ENCODE peak calls at places on chromosomes 13 and 19, in four cellular contexts. One of them, this sample, is unnamed.

GRCh38 chr19:38684078-38684861 is 36.8 kb downstream of the ACTN4 start:
- DNase-seq in AG04450: no peak
- DNase-seq in PC-3: peak; percentile 88
- DNase-seq in mesendoderm: peak; percentile 45
- DNase-seq in this sample: no peak

GRCh38 chr19:55340784-55341147 is 1.1 kb downstream of the KMT5C start:
- DNase-seq in AG04450: no peak
- DNase-seq in PC-3: no peak
- DNase-seq in mesendoderm: no peak
- DNase-seq in this sample: no peak

GRCh38 chr13:32314271-32314967 is 744 bp downstream of the ZAR1L start:
- DNase-seq in mesendoderm: no peak
- DNase-seq in AG04450: no peak
- DNase-seq in PC-3: no peak
- DNase-seq in this sample: no peak

GRCh38 chr19:31338069-31338767 is 11.0 kb downstream of the TSHZ3 start:
- DNase-seq in PC-3: no peak
- DNase-seq in mesendoderm: peak; percentile 91
- DNase-seq in AG04450: no peak
- DNase-seq in this sample: peak; percentile 41

GRCh38 chr13:95120650-95121049 is 180.6 kb downstream of the ABCC4 start:
- DNase-seq in PC-3: no peak
- DNase-seq in mesendoderm: no peak
- DNase-seq in AG04450: no peak
- DNase-seq in this sample: no peak

GRCh38 chr13:20230913-20231838 is 943 bp downstream of the GJB6 start:
- DNase-seq in AG04450: no peak
- DNase-seq in PC-3: no peak
- DNase-seq in mesendoderm: peak; percentile 17
- DNase-seq in this sample: no peak

GRCh38 chr13:25775275-25775674 is 276.5 kb downstream of the SHISA2 start:
- DNase-seq in AG04450: no peak
- DNase-seq in PC-3: peak; percentile 30
- DNase-seq in mesendoderm: no peak
- DNase-seq in this sample: no peak

GRCh38 chr13:50082426-50083283 is 67.4 kb downstream of the KCNRG start:
- DNase-seq in AG04450: no peak
- DNase-seq in PC-3: peak; percentile 79
- DNase-seq in mesendoderm: peak; percentile 91
- DNase-seq in this sample: peak; percentile 89

GRCh38 chr19:50313812-50314536 is 15.2 kb downstream of the KCNC3 start:
- DNase-seq in mesendoderm: peak; percentile 84
- DNase-seq in PC-3: peak; percentile 24
- DNase-seq in AG04450: no peak
- DNase-seq in this sample: no peak

GRCh38 chr13:79404985-79405384 is 1.1 kb downstream of the RBM26 start:
- DNase-seq in PC-3: no peak
- DNase-seq in AG04450: no peak
- DNase-seq in mesendoderm: no peak
- DNase-seq in this sample: no peak

GRCh38 chr13:97142452-97142851 is 79.7 kb upstream of the MBNL2 start:
- DNase-seq in mesendoderm: peak; percentile 77
- DNase-seq in AG04450: no peak
- DNase-seq in PC-3: no peak
- DNase-seq in this sample: no peak
- H3K4me3 ChIP-seq in mesendoderm: no peak overlapping the region
- H3K4me3 ChIP-seq in AG04450: no peak overlapping the region
- H3K4me3 ChIP-seq in PC-3: no peak overlapping the region
- H3K4me3 ChIP-seq in this sample: no peak overlapping the region

GRCh38 chr19:12159773-12160414 is 3.0 kb upstream of the ZNF136 start:
- DNase-seq in PC-3: no peak
- DNase-seq in mesendoderm: no peak
- DNase-seq in AG04450: no peak
- DNase-seq in this sample: no peak

GRCh38 chr19:12156254-12157058 is at the start of gene ZNF625:
- DNase-seq in AG04450: peak; percentile 43
- DNase-seq in PC-3: peak; percentile 91
- DNase-seq in mesendoderm: peak; percentile 98
- DNase-seq in this sample: no peak

DNA sequence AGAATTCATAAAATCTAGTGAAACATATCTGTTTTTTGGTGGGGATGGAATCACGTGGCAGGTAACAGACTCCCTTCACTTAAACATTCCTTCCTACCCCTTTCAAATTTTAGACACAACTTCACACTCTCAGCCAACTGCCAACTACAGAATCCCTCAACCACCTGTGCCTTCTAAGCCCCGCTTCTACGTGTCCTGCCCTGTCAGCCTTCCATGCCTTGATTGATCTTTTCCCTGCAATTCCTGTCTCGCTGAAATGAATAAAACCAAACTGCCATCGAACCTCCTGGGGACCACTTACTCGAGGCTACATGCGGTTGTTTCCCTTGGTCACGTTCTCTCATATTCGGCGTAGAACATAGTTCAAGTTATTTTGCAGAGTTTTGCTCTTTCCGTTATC is 1.2 kb downstream of the ZNF625 start:
- DNase-seq in AG04450: no peak
- DNase-seq in mesendoderm: no peak
- DNase-seq in PC-3: peak; percentile 4
- DNase-seq in this sample: no peak
- H3K4me3 ChIP-seq in AG04450: peak overlapping the region; percentile 84
- H3K4me3 ChIP-seq in mesendoderm: peak overlapping the region; percentile 50
- H3K4me3 ChIP-seq in PC-3: peak overlapping the region; percentile 94
- H3K4me3 ChIP-seq in this sample: no peak overlapping the region

GRCh38 chr19:15286688-15287355 is 45.5 kb downstream of the BRD4 start:
- DNase-seq in mesendoderm: no peak
- DNase-seq in AG04450: no peak
- DNase-seq in PC-3: no peak
- DNase-seq in this sample: no peak

GRCh38 chr19:15284091-15284490 is 48.2 kb downstream of the BRD4 start:
- DNase-seq in PC-3: no peak
- DNase-seq in mesendoderm: no peak
- DNase-seq in AG04450: no peak
- DNase-seq in this sample: no peak

GRCh38 chr19:15287496-15287895 is 44.8 kb downstream of the BRD4 start:
- DNase-seq in PC-3: no peak
- DNase-seq in AG04450: no peak
- DNase-seq in mesendoderm: no peak
- DNase-seq in this sample: peak; percentile 67

GRCh38 chr19:15284896-15285295 is 47.4 kb downstream of the BRD4 start:
- DNase-seq in PC-3: no peak
- DNase-seq in AG04450: no peak
- DNase-seq in mesendoderm: no peak
- DNase-seq in this sample: no peak

GRCh38 chr19:15285896-15286591 is 46.3 kb downstream of the BRD4 start:
- DNase-seq in PC-3: no peak
- DNase-seq in AG04450: no peak
- DNase-seq in mesendoderm: no peak
- DNase-seq in this sample: no peak
- H3K4me3 ChIP-seq in PC-3: no peak overlapping the region
- H3K4me3 ChIP-seq in AG04450: no peak overlapping the region
- H3K4me3 ChIP-seq in mesendoderm: no peak overlapping the region
- H3K4me3 ChIP-seq in this sample: no peak overlapping the region

GRCh38 chr13:48403929-48404328 is 9.0 kb downstream of the LPAR6 start:
- DNase-seq in mesendoderm: no peak
- DNase-seq in PC-3: no peak
- DNase-seq in AG04450: no peak
- DNase-seq in this sample: no peak
- H3K4me3 ChIP-seq in mesendoderm: no peak overlapping the region
- H3K4me3 ChIP-seq in PC-3: no peak overlapping the region
- H3K4me3 ChIP-seq in AG04450: no peak overlapping the region
- H3K4me3 ChIP-seq in this sample: no peak overlapping the region

DNA sequence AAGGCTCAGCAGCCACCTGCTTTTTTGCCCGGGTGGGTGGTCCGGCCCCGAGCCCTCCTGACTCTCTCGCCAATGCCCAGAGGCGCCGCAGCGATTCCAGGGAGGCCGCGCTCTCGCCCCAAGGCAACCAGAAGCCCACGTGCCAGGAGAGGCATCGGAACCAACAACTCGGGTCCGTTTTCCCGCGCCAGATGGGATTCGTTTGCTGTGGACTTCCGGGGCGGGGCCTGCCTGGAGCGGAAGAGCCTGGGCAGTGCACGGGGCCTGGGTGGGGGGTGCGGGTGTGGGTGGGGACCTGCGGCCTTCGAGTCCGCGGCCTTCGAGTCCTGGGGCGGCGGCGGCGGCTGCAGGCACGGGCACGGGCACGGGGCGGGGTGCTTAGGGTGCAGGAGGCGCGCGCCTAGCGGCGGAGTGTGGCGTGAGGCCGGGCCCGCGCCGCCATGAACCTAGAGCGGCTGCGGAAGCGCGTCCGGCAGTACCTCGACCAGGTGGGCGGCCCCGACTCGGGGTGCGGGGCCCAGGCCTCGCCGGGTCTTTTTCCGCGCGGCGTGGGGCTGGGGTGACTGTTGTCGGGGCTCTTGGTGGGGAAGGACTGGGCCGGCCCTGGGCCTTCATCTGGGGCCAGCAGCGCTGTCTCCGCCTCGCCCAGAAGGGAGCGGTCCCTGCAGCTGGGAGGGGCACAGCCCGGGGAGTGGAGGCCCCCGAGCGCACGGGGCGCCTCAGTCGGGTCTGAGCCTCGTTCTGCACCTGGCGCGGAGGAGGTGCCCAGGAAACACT is at the start of gene CDC16:
- DNase-seq in PC-3: peak; percentile 85
- DNase-seq in mesendoderm: peak; percentile 97
- DNase-seq in AG04450: peak; percentile 72
- DNase-seq in this sample: peak; percentile 81
- H3K4me3 ChIP-seq in PC-3: peak within 1 kb of the TSS; percentile 92
- H3K4me3 ChIP-seq in mesendoderm: peak within 1 kb of the TSS; percentile 82
- H3K4me3 ChIP-seq in AG04450: peak within 1 kb of the TSS; percentile 91
- H3K4me3 ChIP-seq in this sample: peak within 1 kb of the TSS; percentile 76

GRCh38 chr19:57576661-57577060 is 2.0 kb downstream of the ZNF416 start:
- DNase-seq in PC-3: no peak
- DNase-seq in mesendoderm: no peak
- DNase-seq in AG04450: no peak
- DNase-seq in this sample: no peak

GRCh38 chr19:57583521-57584416 is at the start of gene ZIK1:
- DNase-seq in AG04450: peak; percentile 71
- DNase-seq in mesendoderm: peak; percentile 99
- DNase-seq in PC-3: no peak
- DNase-seq in this sample: no peak

GRCh38 chr19:57583104-57583520 is 833 bp upstream of the ZIK1 start:
- DNase-seq in PC-3: no peak
- DNase-seq in mesendoderm: no peak
- DNase-seq in AG04450: no peak
- DNase-seq in this sample: no peak

GRCh38 chr19:57578487-57579205 is at the start of gene ZNF416:
- DNase-seq in PC-3: peak; percentile 99
- DNase-seq in AG04450: peak; percentile 97
- DNase-seq in mesendoderm: peak; percentile 100
- DNase-seq in this sample: peak; percentile 99
- H3K4me3 ChIP-seq in PC-3: peak within 1 kb of the TSS; percentile 76
- H3K4me3 ChIP-seq in AG04450: peak within 1 kb of the TSS; percentile 87
- H3K4me3 ChIP-seq in mesendoderm: peak within 1 kb of the TSS; percentile 85
- H3K4me3 ChIP-seq in this sample: peak within 1 kb of the TSS; percentile 77

DNA sequence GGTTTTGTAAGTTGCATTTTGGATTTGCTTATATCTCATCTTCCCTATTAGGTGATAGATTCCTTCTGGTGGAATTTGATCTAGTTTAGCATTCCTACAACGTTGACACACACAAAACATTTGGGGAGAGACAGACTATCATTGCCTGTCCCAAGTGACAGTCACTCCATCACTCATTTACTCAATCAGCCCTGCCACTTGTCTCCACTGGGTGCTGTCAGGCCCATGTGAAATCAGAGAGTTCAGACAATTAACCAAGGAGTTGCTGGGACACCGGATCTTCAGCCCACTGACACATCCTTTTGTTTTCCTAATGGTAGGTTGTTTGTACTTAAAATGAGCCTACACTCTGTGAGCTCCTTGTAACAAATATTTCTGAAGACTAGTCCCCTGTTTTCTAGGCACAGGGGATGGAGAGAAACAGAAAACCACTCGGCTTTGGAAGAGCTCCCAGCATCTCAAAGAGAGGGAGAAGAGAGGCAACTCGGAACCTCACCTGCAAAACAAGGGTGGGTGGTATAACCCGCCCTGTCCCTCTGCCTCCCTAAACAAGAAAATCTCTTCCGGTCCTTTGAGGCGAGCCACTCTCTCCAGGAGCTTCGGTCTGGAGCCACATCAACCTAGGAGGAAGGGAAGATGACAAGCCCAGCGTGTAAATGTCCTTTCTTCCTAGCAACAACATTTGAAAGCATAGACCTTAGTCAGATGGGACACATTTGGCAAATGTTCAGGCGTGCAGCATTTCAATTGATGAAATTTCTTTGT is 440.9 kb upstream of the KLF12 start:
- DNase-seq in mesendoderm: peak; percentile 59
- DNase-seq in PC-3: no peak
- DNase-seq in AG04450: no peak
- DNase-seq in this sample: no peak
- H3K4me3 ChIP-seq in mesendoderm: peak overlapping the region; percentile 18
- H3K4me3 ChIP-seq in PC-3: peak overlapping the region; percentile 66
- H3K4me3 ChIP-seq in AG04450: peak overlapping the region; percentile 61
- H3K4me3 ChIP-seq in this sample: no peak overlapping the region